ENCODE peak calls at places on chromosome 19, in five cellular contexts. P is suprapubic skin, S is mammary epithelial cell, X is coronary artery, O is HCT116. H is an unnamed sample.
A peak's percentile ranks its signal among the peaks of the same experiment; 100 is the strongest.

GRCh38 chr19:46133101-46133627 is 8.7 kb upstream of the IGFL3 start:
- DNase-seq in O (peak; percentile 73), P (no peak), X (no peak), S (peak; percentile 92), H (peak; percentile 65)

GRCh38 chr19:30357580-30357954 is 14.6 kb upstream of the ZNF536 start:
- DNase-seq in P (no peak), O (no peak), S (no peak), X (no peak), H (no peak)

GRCh38 chr19:48881741-48882657 is 9.8 kb downstream of the PPP1R15A start:
- DNase-seq in O (no peak), P (no peak), S (peak; percentile 26), X (no peak), H (no peak)

GRCh38 chr19:33784432-33784831 is 12.2 kb upstream of the KCTD15 start:
- DNase-seq in S (no peak), X (no peak), O (no peak), P (no peak), H (no peak)

GRCh38 chr19:31348416-31349159 is 648 bp downstream of the TSHZ3 start:
- DNase-seq in O (no peak), S (peak; percentile 69), P (no peak), X (peak; percentile 78), H (no peak)

GRCh38 chr19:7246601-7247000 is 47.6 kb downstream of the INSR start:
- DNase-seq in X (no peak), O (no peak), S (no peak), P (no peak), H (no peak)

GRCh38 chr19:31570718-31571117 is 221.5 kb upstream of the TSHZ3 start:
- DNase-seq in P (no peak), X (peak; percentile 36), S (no peak), O (no peak), H (peak; percentile 23)

GRCh38 chr19:43078311-43078710 is 4.2 kb downstream of the PSG2 start:
- DNase-seq in P (no peak), O (no peak), S (peak; percentile 84), X (no peak), H (no peak)

GRCh38 chr19:35226748-35227147 is 1.8 kb downstream of the FAM187B start:
- DNase-seq in S (no peak), O (no peak), X (no peak), P (peak; percentile 40), H (peak; percentile 9)

GRCh38 chr19:2239771-2240770 is 3.4 kb downstream of the SF3A2 start:
- DNase-seq in X (no peak), O (no peak), P (no peak), S (no peak), H (peak; percentile 72)

GRCh38 chr19:53958168-53958571 is 4.6 kb upstream of the CACNG8 start:
- DNase-seq in O (no peak), P (no peak), S (no peak), X (no peak), H (no peak)

GRCh38 chr19:5231857-5232503 is 108.6 kb downstream of the PTPRS start:
- DNase-seq in X (no peak), S (no peak), P (no peak), O (no peak), H (no peak)

GRCh38 chr19:4878491-4878968 is 11.1 kb upstream of the PLIN3 start:
- DNase-seq in P (no peak), O (no peak), X (no peak), S (no peak), H (no peak)

GRCh38 chr19:5017235-5017634 is 48.3 kb downstream of the KDM4B start:
- DNase-seq in O (no peak), X (no peak), P (no peak), S (peak; percentile 63), H (no peak)

GRCh38 chr19:15299568-15300409 is 32.5 kb downstream of the BRD4 start:
- DNase-seq in O (no peak), S (no peak), X (no peak), P (no peak), H (no peak)

GRCh38 chr19:52993342-52994178 is 20.2 kb upstream of the ERVV-1 start:
- DNase-seq in P (peak; percentile 91), S (peak; percentile 71), X (peak; percentile 79), O (peak; percentile 32), H (peak; percentile 78)

GRCh38 chr19:56348289-56348877 is 33.7 kb upstream of the ZSCAN5A start:
- DNase-seq in P (no peak), X (no peak), O (peak; percentile 22), S (peak; percentile 7), H (no peak)

GRCh38 chr19:2148482-2149135 is 2.8 kb downstream of the AP3D1 start:
- DNase-seq in S (no peak), X (no peak), P (no peak), O (no peak), H (no peak)

GRCh38 chr19:50046649-50047503 is 21.1 kb downstream of the ZNF473 start:
- DNase-seq in P (peak; percentile 85), X (no peak), S (no peak), O (peak; percentile 27), H (peak; percentile 66)

GRCh38 chr19:43639507-43640423 is at the start of gene CADM4:
- DNase-seq in P (no peak), O (no peak), X (no peak), S (no peak), H (no peak)

GRCh38 chr19:47610902-47611301 is 2.0 kb downstream of the BICRA start:
- DNase-seq in P (no peak), O (no peak), X (no peak), S (no peak), H (no peak)
- H3K4me3 ChIP-seq in P (peak overlapping the region; percentile 99), O (peak overlapping the region; percentile 73), X (peak overlapping the region; percentile 100), S (no peak overlapping the region), H (no peak overlapping the region)

GRCh38 chr19:18429717-18430416 is 8.1 kb downstream of the ISYNA1 start:
- DNase-seq in P (no peak), X (no peak), O (no peak), S (no peak), H (no peak)

GRCh38 chr19:18427752-18428131 is 8.5 kb downstream of the SSBP4 start:
- DNase-seq in O (no peak), S (no peak), P (no peak), X (no peak), H (no peak)

GRCh38 chr19:18428173-18428836 is 9.1 kb downstream of the SSBP4 start:
- DNase-seq in X (no peak), O (no peak), S (no peak), P (no peak), H (no peak)

GRCh38 chr19:18430417-18431144 is 7.4 kb downstream of the ISYNA1 start:
- DNase-seq in S (no peak), X (no peak), P (no peak), O (no peak), H (no peak)

GRCh38 chr19:18428837-18429674 is 8.9 kb downstream of the ISYNA1 start:
- DNase-seq in X (no peak), S (no peak), O (no peak), P (no peak), H (peak; percentile 78)
- H3K4me3 ChIP-seq in X (peak overlapping the region; percentile 69), S (no peak overlapping the region), O (no peak overlapping the region), P (peak overlapping the region; percentile 47), H (peak overlapping the region; percentile 55)

GRCh38 chr19:10816691-10817090 is 19.3 kb downstream of the TMED1 start:
- DNase-seq in S (no peak), P (no peak), O (no peak), X (no peak), H (no peak)
- H3K4me3 ChIP-seq in S (no peak overlapping the region), P (peak overlapping the region; percentile 46), O (no peak overlapping the region), X (peak overlapping the region; percentile 53), H (no peak overlapping the region)

GRCh38 chr19:13869324-13869723 is 7.6 kb upstream of the NANOS3 start:
- DNase-seq in P (no peak), O (no peak), X (no peak), S (no peak), H (no peak)

GRCh38 chr19:13872695-13873389 is 4.1 kb upstream of the NANOS3 start:
- DNase-seq in P (no peak), X (no peak), O (no peak), S (no peak), H (no peak)

GRCh38 chr19:13875824-13876223 is 1.1 kb upstream of the NANOS3 start:
- DNase-seq in O (no peak), P (no peak), X (no peak), S (no peak), H (no peak)

GRCh38 chr19:13873776-13874515 is 3.0 kb upstream of the NANOS3 start:
- DNase-seq in X (no peak), O (no peak), P (no peak), S (no peak), H (no peak)

GRCh38 chr19:13872339-13872694 is 4.6 kb upstream of the NANOS3 start:
- DNase-seq in O (no peak), S (no peak), X (no peak), P (no peak), H (no peak)
- H3K4me3 ChIP-seq in O (peak overlapping the region; percentile 58), S (no peak overlapping the region), X (peak overlapping the region; percentile 65), P (peak overlapping the region; percentile 54), H (no peak overlapping the region)

H was measured in right atrium auricular region.